ENCODE peak calls at places on chromosomes 11 and 22, in five cellular contexts. D, M, I, O and F are unnamed samples.

GRCh38 chr11:78730267-78730824 is 155.7 kb upstream of the NARS2 start:
- DNase-seq in D (no peak), I (no peak), O (no peak), M (no peak), F (no peak)

GRCh38 chr11:34190192-34191139 is 85.0 kb downstream of the NAT10 start:
- DNase-seq in M (no peak), D (no peak), I (no peak), O (no peak), F (no peak)

GRCh38 chr11:133058501-133058900 is 473.8 kb downstream of the OPCML start:
- DNase-seq in O (no peak), I (no peak), D (no peak), M (no peak), F (no peak)

GRCh38 chr22:31212783-31213626 is 907 bp downstream of the LIMK2 start:
- DNase-seq in I (no peak), O (no peak), M (no peak), D (no peak), F (no peak)

GRCh38 chr11:45885274-45885920 is at the start of gene MAPK8IP1:
- DNase-seq in M (no peak), O (no peak), D (no peak), I (no peak), F (no peak)

GRCh38 chr22:48824673-48825651 is 1002.7 kb downstream of the BRD1 start:
- DNase-seq in O (no peak), I (peak), D (no peak), M (no peak), F (no peak)

GRCh38 chr22:36478966-36479365 is 2.5 kb downstream of the TXN2 start:
- DNase-seq in D (no peak), I (no peak), O (no peak), M (no peak), F (no peak)

GRCh38 chr11:64686466-64687175 is 36.4 kb downstream of the NRXN2 start:
- DNase-seq in O (no peak), M (no peak), D (no peak), I (no peak), F (no peak)

GRCh38 chr22:50310209-50310722 is 2.8 kb upstream of the PLXNB2 start:
- DNase-seq in O (no peak), D (no peak), I (no peak), M (no peak), F (no peak)

GRCh38 chr22:23301591-23301990 is 121.3 kb downstream of the BCR start:
- DNase-seq in D (no peak), O (no peak), M (no peak), I (no peak), F (no peak)

GRCh38 chr11:85718991-85719807 is 33.2 kb upstream of the CCDC89 start:
- DNase-seq in I (peak), M (peak), D (peak), O (no peak), F (no peak)

GRCh38 chr11:119026970-119027369 is 3.7 kb downstream of the SLC37A4 start:
- DNase-seq in M (no peak), D (no peak), I (no peak), O (no peak), F (no peak)

GRCh38 chr11:71379722-71380121 is 68.5 kb downstream of the DHCR7 start:
- DNase-seq in O (no peak), D (no peak), I (no peak), M (no peak), F (no peak)

GRCh38 chr22:37566329-37566837 is 6.1 kb downstream of the CDC42EP1 start:
- DNase-seq in M (no peak), I (no peak), D (no peak), O (no peak), F (no peak)

GRCh38 chr11:65452806-65453490 is 30.4 kb downstream of the NEAT1 start:
- DNase-seq in O (no peak), M (no peak), D (peak), I (peak), F (no peak)

GRCh38 chr11:1150769-1151365 is 6.9 kb upstream of the MUC5AC start:
- DNase-seq in I (peak), O (no peak), D (no peak), M (no peak), F (no peak)

GRCh38 chr22:35930933-35931332 is 97.7 kb downstream of the RBFOX2 start:
- DNase-seq in I (no peak), O (peak), M (peak), D (peak), F (no peak)

GRCh38 chr11:85685820-85686459 is at the start of gene CCDC89:
- DNase-seq in M (no peak), O (no peak), I (peak), D (peak), F (no peak)

GRCh38 chr11:417652-418342 is 3.0 kb upstream of the SIGIRR start:
- DNase-seq in D (no peak), O (no peak), I (no peak), M (no peak), F (no peak)

GRCh38 chr22:37674951-37675929 is at the start of gene LGALS1:
- DNase-seq in M (peak), O (no peak), D (peak), I (peak), F (no peak)

GRCh38 chr11:128694618-128695481 is 978 bp downstream of the FLI1 start:
- DNase-seq in O (no peak), I (peak), M (no peak), D (no peak), F (no peak)

GRCh38 chr11:110716361-110716760 is 4.1 kb upstream of the ARHGAP20 start:
- DNase-seq in O (no peak), D (no peak), I (no peak), M (no peak), F (no peak)

DNA sequence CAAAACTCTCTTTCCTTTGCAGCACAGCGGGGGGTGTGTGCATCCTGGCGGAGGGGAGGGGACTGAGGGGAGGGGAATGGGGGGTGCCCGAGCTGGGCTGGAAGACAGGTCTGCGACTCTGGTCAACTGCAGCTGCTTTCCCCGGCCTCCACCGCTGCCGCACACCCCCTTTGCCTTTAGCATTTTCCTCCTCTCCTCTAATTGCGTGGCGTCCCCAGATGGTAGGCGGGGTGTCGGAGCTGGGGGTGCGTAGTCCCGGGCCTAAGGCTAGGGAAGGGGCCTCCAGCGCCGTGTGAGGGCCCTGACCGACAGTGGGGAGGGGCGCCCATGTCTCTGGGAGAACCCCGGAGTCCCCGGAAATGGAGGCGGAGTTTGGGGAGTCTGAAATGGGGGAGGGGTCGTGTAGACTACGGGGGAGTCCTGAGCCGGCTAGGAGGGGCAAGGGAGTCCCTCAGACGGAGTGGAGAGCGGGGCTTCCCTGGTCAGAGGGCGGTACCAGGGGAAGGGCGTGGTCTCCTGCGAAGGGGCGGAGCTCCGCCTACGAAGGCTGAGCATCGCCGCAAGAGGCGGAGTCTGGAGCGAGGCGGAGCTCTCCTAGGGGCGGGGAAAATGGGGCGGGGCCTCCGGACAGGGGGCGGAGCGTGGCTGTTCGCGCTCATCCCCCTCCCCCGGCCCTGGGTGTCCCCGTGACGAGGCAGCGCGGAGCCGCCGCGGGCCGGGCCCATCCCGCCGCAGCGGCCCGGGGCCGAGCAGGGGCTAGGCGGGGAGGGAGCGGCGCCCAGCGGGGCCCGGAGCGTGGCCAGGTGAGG is at the start of gene PELI3:
- DNase-seq in I (peak), O (peak), M (peak), D (peak), F (no peak)
- TF ChIP-seq POLR2A in I (no peak), O (no peak), M (peak), D (peak), F (no peak)

GRCh38 chr11:10473371-10473770 is 18.3 kb downstream of the AMPD3 start:
- DNase-seq in O (no peak), I (peak), M (no peak), D (no peak), F (no peak)
- TF ChIP-seq POLR2A in O (no peak), I (no peak), M (no peak), D (no peak), F (no peak)

GRCh38 chr11:31509412-31510345 is at the start of the genes ELP4 and IMMP1L:
- DNase-seq in I (peak), D (peak), M (peak), O (peak), F (peak)
- TF ChIP-seq POLR2A in I (no peak), D (peak), M (peak), O (peak), F (no peak)

GRCh38 chr11:61793084-61793828 is 545 bp downstream of the FEN1 start:
- DNase-seq in M (peak), D (no peak), I (no peak), O (no peak), F (no peak)

GRCh38 chr11:61792310-61793083 is at the start of the genes FEN1 and TMEM258:
- DNase-seq in D (peak), M (peak), O (peak), I (peak), F (no peak)

GRCh38 chr11:61794579-61794978 is 1.9 kb downstream of the FEN1 start:
- DNase-seq in O (no peak), M (no peak), I (no peak), D (no peak), F (no peak)

GRCh38 chr11:61793829-61794204 is 1.1 kb downstream of the FEN1 start:
- DNase-seq in O (no peak), M (no peak), I (no peak), D (no peak), F (no peak)

GRCh38 chr11:61791737-61792309 is 576 bp downstream of the TMEM258 start:
- DNase-seq in O (no peak), M (peak), I (no peak), D (peak), F (no peak)
- TF ChIP-seq POLR2A in O (no peak), M (peak), I (no peak), D (peak), F (no peak)

GRCh38 chr11:123072279-123072678 is 10.3 kb upstream of the HSPA8 start:
- DNase-seq in I (no peak), M (no peak), O (no peak), D (no peak), F (no peak)
- TF ChIP-seq POLR2A in I (no peak), M (no peak), O (no peak), D (no peak), F (no peak)

GRCh38 chr11:125166347-125166841 is 1.8 kb downstream of the PKNOX2 start:
- DNase-seq in D (no peak), O (no peak), I (peak), M (no peak), F (no peak)
- TF ChIP-seq POLR2A in D (no peak), O (no peak), I (no peak), M (no peak), F (no peak)

DNA sequence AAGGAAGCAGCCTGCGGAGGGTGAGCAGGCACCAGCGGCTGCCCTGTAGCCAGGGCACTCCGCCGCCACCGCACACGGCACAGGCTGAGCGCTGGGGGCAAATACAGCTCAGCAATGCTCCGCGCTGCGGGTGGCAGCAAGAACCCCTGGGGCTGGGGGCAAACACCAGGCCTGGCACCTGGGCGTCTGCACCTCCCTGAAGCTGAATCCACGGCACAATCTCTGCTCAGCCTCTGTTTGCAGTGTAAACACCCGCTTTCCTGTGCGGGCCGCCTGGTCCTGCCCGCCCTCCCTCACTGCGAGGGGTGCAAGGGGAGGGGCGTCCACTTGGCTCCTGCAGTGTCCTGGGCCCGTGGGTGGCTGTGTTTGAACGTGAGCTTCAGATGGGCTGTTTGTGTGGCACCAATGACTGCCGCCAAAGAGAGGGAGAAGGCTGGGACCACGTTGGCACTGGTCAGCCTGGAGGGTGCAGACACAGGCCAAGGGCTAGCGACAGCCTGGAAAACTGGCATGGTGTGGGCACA is 14.8 kb upstream of the MPPED1 start:
- DNase-seq in I (no peak), D (no peak), M (no peak), O (no peak), F (no peak)
- TF ChIP-seq POLR2A in I (no peak), D (no peak), M (no peak), O (no peak), F (no peak)

DNA sequence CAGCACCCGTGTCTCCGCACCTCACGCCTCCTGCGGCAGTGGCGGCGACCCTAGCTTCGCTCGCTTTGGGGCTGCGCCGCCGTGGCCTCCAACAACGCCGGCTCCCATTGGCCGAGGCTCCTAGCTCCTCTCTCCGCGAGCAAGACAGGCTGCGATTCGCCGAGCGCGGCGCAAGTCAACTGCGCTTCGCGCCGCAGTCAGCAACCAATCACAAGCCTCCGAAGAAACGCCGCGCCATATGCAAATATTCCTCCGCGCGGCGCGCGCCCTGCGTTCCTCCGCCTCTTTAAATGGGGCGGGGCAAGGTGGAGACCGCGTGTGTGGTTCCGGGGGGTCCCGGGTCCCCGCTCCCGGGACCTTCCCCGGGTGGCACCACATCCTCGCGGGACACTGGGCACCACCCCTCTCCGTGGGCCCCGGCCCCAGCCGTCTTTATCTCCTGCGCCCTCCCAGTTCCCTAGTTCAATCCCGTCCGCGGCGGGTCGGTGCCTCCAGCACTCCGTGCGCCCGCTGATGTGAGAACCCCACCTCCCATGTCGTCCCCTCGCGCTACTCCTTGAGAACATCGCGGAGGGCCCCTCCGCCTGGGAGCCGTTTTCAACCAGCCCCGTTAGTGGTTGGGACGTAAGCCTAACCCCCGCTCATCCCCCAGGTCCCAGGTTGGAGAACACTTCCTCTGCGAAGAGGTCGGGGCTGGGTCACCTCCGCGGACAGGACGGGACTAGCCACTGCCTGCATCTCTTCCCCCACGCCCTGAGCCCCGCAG is at the start of gene NAP1L4:
- DNase-seq in D (peak), M (peak), O (peak), I (peak), F (peak)
- TF ChIP-seq POLR2A in D (peak), M (peak), O (peak), I (no peak), F (peak)

DNA sequence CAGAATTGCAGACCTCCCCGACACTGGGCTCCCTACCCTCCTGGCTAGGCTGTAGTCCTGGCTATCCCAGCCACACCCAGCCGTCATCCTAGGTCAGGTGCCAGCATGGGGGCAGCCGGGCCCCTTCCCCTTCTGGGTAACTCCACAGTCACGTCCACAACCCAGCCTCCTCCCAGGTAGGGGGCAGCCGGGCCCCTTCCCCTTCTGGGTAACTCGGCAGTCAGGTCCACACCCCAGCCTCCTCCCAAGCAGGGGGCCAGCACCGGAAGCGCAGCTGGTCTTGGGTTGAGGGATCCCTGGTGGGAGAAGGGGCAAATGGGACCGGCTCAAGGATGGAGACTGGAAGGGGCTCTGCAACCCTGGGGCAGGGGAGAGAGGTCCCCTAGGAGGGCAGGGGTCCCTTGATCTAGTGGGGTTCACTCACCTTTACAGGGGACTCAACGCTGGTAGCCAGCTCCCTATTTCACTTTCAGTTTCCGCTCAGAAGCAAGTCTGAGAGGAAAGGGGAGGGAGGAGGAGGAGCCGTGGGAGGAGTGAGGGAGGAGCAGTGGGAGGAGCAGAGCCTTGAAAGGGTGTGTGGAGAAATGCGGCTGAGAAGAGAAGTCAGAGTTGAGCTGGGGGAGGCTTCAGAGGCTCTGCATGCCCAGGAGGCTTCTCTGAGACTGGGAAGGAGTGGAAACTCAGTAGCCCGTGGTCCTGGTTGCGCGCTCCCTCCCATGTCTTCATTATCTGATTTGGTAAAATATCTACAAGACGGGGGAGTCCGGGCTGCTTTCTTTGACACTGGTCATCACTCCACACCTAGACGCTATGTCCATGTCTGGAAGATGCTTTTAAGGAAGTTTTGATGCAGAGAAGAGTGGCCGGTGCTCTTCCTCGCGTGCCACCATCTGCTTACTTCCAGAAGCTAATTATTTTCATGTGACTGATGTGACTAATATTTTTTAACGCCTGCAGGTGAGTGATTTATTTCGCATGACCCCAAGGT is at the start of gene TRIM21:
- DNase-seq in O (peak), M (peak), I (peak), D (peak), F (no peak)
- TF ChIP-seq POLR2A in O (peak), M (no peak), I (no peak), D (peak), F (peak)

GRCh38 chr11:61361686-61362541 is at the start of the genes CYB561A3 and TMEM138:
- DNase-seq in I (peak), O (peak), M (peak), D (peak), F (no peak)
- TF ChIP-seq POLR2A in I (no peak), O (peak), M (peak), D (peak), F (peak)